ENCODE peak calls at places on chromosomes 13 and 19, in four cellular contexts. U is mucosa of descending colon, J is AG09309, N is dorsolateral prefrontal cortex. Q is an unnamed sample.

GRCh38 chr19:11322269-11323024 is 17.0 kb downstream of the RAB3D start:
- DNase-seq in U (no peak), J (no peak), N (no peak), Q (no peak)

GRCh38 chr13:50208826-50209335 is 193.6 kb downstream of the KCNRG start:
- DNase-seq in U (peak), J (peak), N (no peak), Q (no peak)

GRCh38 chr19:53980553-53981407 is 10.7 kb upstream of the CACNG6 start:
- DNase-seq in U (no peak), J (no peak), N (no peak), Q (no peak)

GRCh38 chr19:13103961-13104847 is 1.5 kb upstream of the LYL1 start:
- DNase-seq in U (peak), J (no peak), N (peak), Q (no peak)

GRCh38 chr13:29597246-29597645 is 1.8 kb upstream of the SLC7A1 start:
- DNase-seq in U (no peak), J (no peak), N (no peak), Q (no peak)

GRCh38 chr19:18737954-18738351 is 53.2 kb downstream of the COMP start:
- DNase-seq in U (no peak), J (no peak), N (no peak), Q (no peak)

GRCh38 chr13:65966991-65967451 is 1263.1 kb downstream of the PCDH9 start:
- DNase-seq in U (no peak), J (no peak), N (no peak), Q (no peak)

GRCh38 chr19:13298565-13299481 is 148.6 kb downstream of the IER2 start:
- DNase-seq in U (no peak), J (no peak), N (no peak), Q (no peak)

GRCh38 chr13:110347088-110347487 is 40.0 kb downstream of the COL4A2 start:
- DNase-seq in U (no peak), J (no peak), N (no peak), Q (no peak)

GRCh38 chr13:25249001-25249543 is 38.2 kb downstream of the MTMR6 start:
- DNase-seq in U (no peak), J (peak), N (no peak), Q (no peak)

DNA sequence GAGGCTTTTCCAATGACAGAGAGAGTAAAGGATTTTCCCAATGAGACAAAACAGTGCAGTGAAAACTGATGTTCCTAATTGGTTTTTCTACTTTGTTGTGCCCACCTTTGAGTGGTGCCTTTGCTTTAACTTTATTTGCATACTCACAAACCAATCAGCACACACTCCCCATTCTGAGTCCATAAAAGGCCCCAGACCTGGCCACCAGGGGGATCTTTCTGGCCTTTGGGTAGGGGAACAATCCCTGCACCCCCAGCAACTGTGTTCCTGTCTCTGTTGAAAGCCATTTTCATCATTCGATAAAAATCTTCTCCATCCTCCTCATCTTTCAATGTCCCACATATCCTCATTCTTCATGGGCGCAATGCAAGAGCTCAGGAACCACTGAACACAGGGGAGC is 252.8 kb downstream of the B3GLCT start:
- DNase-seq in U (no peak), J (no peak), N (no peak), Q (no peak)
- TF ChIP-seq CTCF in U (no peak), J (no peak), N (no peak), Q (no peak)

DNA sequence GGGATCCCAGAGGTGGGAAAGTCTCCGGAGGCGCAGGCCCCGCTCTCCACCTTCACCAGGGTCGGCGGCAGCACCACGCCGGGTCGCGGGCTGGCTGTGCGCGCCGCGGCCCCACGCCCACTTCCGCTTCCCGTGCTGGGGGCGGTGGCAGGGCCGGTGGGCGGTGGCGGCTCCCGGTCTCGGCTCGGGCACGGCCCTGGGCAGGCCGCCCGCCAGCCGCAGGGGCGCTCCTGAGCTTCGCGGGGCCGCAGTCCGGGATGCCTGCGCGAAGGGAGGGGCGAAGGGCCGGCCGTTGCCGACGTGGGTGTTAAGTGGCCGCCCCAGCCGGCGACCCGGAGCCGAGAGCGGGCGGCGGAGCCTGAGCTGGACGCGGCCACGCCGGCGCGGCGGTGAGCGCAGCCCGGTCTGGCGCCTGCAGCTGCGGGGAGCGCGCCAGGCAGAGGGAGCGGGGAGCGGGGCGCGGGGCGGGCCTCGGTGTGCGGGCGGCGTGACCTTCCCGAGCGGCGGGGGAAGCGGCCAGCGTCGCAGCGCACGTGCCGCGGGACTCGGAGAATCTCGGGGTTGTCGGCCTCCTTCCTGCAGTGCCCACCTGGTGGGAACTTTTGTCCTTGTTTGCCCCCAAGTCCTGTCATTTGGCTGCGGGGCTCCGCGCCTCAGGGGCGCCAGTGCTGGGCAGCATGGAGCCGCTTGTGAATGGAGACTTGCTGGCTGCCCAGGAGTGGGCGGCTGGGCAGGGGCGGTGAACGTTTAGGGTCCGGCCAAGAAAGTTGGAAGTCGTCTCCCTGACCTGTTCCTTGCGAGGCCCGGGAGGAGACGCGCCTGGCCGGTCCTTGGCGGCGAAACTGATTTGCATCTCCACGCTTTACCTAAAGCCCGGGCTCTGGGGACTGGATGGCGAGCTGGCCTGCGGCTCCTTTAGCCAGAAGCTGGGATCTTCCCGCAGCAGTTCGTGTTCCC is at the start of gene SLC25A15:
- DNase-seq in U (peak), J (no peak), N (peak), Q (peak)
- TF ChIP-seq CTCF in U (peak), J (no peak), N (peak), Q (no peak)

GRCh38 chr19:35642312-35642711 is 767 bp downstream of the ETV2 start:
- DNase-seq in U (no peak), J (no peak), N (no peak), Q (no peak)
- TF ChIP-seq CTCF in U (no peak), J (no peak), N (no peak), Q (no peak)

GRCh38 chr13:24052547-24052981 is 108.0 kb upstream of the SPATA13 start:
- DNase-seq in U (no peak), J (no peak), N (no peak), Q (no peak)
- TF ChIP-seq CTCF in U (no peak), J (peak), N (no peak), Q (no peak)

DNA sequence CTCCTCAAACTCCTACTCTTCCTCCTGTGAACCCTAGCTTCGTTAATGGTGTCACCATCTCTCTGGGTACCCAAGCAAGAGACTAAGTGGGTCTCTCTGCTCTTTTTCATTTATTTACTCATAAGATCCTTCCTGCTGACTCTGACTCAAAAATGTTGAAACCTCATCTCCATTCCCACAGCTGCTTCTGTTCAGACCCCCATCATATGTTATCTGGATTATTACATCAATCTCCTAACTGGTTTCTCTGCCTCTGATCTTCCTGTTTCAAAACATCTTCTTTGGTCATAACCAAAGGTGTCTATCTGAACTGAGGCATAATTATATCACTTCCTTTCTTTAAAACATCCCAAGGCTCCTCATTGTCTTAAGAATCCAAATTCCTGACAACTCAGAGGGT is 2.0 kb upstream of the MEDAG start:
- DNase-seq in U (no peak), J (no peak), N (no peak), Q (no peak)
- TF ChIP-seq CTCF in U (no peak), J (no peak), N (no peak), Q (no peak)

GRCh38 chr13:47723898-47724297 is 277.2 kb downstream of the SUCLA2 start:
- DNase-seq in U (no peak), J (no peak), N (no peak), Q (no peak)
- TF ChIP-seq CTCF in U (no peak), J (no peak), N (no peak), Q (no peak)

GRCh38 chr13:91032104-91032503 is 315.4 kb upstream of the MIR17HG start:
- DNase-seq in U (no peak), J (no peak), N (no peak), Q (no peak)

GRCh38 chr13:91036886-91037285 is 310.6 kb upstream of the MIR17HG start:
- DNase-seq in U (no peak), J (no peak), N (no peak), Q (no peak)

DNA sequence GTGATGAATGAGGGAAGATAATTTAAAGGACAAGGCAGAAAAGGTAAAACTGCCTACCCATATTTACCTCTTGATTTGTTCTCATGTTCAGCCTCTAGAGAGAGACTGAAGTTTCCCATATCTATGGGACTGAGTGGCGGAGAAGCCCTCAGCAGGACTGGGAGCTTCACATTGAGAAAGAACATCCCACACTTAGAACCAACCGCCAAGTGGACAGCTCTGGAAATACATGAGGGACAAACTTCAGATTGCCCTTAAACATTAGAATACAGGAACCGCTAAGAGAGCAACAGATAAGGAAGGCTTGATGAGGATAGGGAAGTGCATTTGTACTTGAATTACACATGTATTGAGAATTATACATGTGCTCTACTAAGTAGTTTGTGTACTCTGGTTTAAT is 316.0 kb upstream of the MIR17HG start:
- DNase-seq in U (no peak), J (no peak), N (no peak), Q (no peak)
- TF ChIP-seq CTCF in U (no peak), J (no peak), N (no peak), Q (no peak)

DNA sequence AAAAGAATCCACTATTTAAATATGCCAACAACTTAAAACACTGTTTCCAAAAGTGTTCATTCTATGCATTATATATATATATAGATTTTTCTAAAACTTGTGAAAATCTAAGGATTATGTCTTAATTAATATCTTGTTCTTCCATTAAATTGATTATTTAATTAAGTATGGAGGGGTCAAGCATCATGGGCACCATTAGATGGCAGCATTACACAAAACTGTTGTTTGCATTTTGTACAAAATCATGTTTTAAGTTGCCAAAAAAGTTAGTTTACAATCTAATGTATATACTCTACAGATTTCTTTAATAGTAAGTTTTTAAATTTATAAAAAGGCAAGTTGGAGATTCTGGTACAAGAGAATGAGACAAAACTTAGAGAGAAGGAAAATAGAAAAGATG is 213.2 kb upstream of the EDNRB start:
- DNase-seq in U (no peak), J (no peak), N (no peak), Q (no peak)
- TF ChIP-seq CTCF in U (no peak), J (peak), N (no peak), Q (no peak)

DNA sequence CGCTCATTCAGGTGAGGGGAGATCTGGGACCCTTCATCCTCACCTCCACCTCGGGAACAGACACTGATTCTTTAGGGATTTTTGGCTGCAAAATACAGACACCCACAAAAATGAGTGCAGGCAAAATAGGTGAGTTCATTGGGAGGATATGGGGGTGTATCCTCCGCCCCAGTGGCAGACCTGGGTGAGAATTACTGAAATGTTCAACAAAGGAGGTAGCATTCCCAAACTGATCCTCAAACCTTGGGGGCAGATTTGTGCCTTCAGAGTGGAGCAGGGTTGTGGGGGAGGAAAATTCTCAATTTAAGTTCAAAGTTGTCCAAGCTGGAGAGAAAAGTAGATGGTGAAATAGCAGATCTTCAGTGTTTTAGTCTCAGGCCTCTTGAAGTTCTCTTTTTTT is 31.3 kb upstream of the SIN3B start:
- DNase-seq in U (no peak), J (no peak), N (no peak), Q (no peak)
- TF ChIP-seq CTCF in U (no peak), J (no peak), N (no peak), Q (no peak)

Q was measured in mesothelial cell of epicardium.